ENCODE peak calls at places on chromosome 15, in six cellular contexts. D, G, E, V, A and Z are unnamed samples.

GRCh38 chr15:90869140-90869541 is 753 bp downstream of the FURIN start:
- DNase-seq in G (no peak), E (no peak), V (no peak), D (no peak), A (no peak), Z (no peak)

GRCh38 chr15:52255008-52255407 is 40.6 kb downstream of the MYO5C start:
- DNase-seq in G (no peak), E (no peak), V (peak), A (no peak), D (no peak), Z (peak)

GRCh38 chr15:81301815-81302399 is 22.0 kb downstream of the STARD5 start:
- DNase-seq in G (peak), A (no peak), E (peak), D (no peak), V (no peak), Z (no peak)

GRCh38 chr15:40289140-40289775 is 6.4 kb upstream of the ANKRD63 start:
- DNase-seq in A (no peak), E (peak), V (no peak), D (no peak), G (peak), Z (peak)

GRCh38 chr15:93270937-93271472 is 182.0 kb upstream of the RGMA start:
- DNase-seq in D (peak), V (no peak), A (no peak), E (no peak), G (no peak), Z (no peak)

GRCh38 chr15:73367624-73368300 is 996 bp downstream of the HCN4 start:
- DNase-seq in A (no peak), D (peak), G (no peak), E (no peak), V (no peak), Z (no peak)

GRCh38 chr15:77040673-77041072 is 30.2 kb downstream of the TSPAN3 start:
- DNase-seq in D (no peak), E (no peak), G (no peak), V (no peak), A (no peak), Z (no peak)

GRCh38 chr15:92268900-92269299 is 124.8 kb upstream of the ST8SIA2 start:
- DNase-seq in A (no peak), V (no peak), E (no peak), G (no peak), D (peak), Z (no peak)

GRCh38 chr15:70094690-70095311 is 2.9 kb downstream of the TLE3 start:
- DNase-seq in G (no peak), V (peak), E (no peak), D (no peak), A (peak), Z (no peak)

GRCh38 chr15:95843241-95843851 is 487.2 kb upstream of the NR2F2 start:
- DNase-seq in G (peak), E (no peak), A (no peak), V (peak), D (no peak), Z (no peak)

GRCh38 chr15:71730277-71731144 is 79.8 kb upstream of the NR2E3 start:
- DNase-seq in G (peak), D (peak), A (peak), V (peak), E (peak), Z (peak)

GRCh38 chr15:79352206-79352605 is 41.3 kb downstream of the TMED3 start:
- DNase-seq in D (no peak), A (no peak), G (no peak), E (no peak), V (no peak), Z (no peak)